ENCODE peak calls at places on chromosomes 6 and 20, in nine cellular contexts. I is breast epithelium, N is body of pancreas, P is ovary, E is IMR-90, J is H1, L is stomach, O is prostate gland, Y is spleen. T is an unnamed sample. For H3K9me3, the result is how much of the 10 kb centered on the place peaks cover.

GRCh38 chr6:32967151-32968091 is 973 bp upstream of the BRD2 start:
- DNase-seq in I (no peak), N (peak), P (peak), E (peak), J (peak), L (no peak), O (no peak), Y (no peak), T (no peak)

GRCh38 chr6:2523061-2523460 is 227.7 kb downstream of the MYLK4 start:
- DNase-seq in I (no peak), N (no peak), P (no peak), E (no peak), J (no peak), L (no peak), O (no peak), Y (no peak), T (no peak)

GRCh38 chr6:122869437-122870024 is 80.5 kb downstream of the SMPDL3A start:
- DNase-seq in I (no peak), N (peak), P (no peak), E (peak), J (no peak), L (peak), O (peak), Y (no peak), T (peak)

GRCh38 chr20:5080384-5080877 is 39.3 kb downstream of the PCNA start:
- DNase-seq in I (no peak), N (peak), P (peak), E (peak), J (no peak), L (peak), O (no peak), Y (peak), T (peak)

GRCh38 chr20:16710781-16711180 is 19.0 kb upstream of the SNRPB2 start:
- DNase-seq in I (no peak), N (no peak), P (no peak), E (no peak), J (no peak), L (no peak), O (no peak), Y (no peak), T (no peak)

GRCh38 chr20:63980317-63980805 is 571 bp upstream of the PRPF6 start:
- DNase-seq in I (no peak), N (no peak), P (no peak), E (no peak), J (no peak), L (no peak), O (no peak), Y (no peak), T (no peak)

GRCh38 chr20:2093200-2093781 is 8.3 kb upstream of the STK35 start:
- DNase-seq in I (no peak), N (peak), P (no peak), E (no peak), J (peak), L (peak), O (no peak), Y (no peak), T (no peak)

GRCh38 chr6:94478178-94479140 is 1059.1 kb upstream of the EPHA7 start:
- DNase-seq in I (no peak), N (no peak), P (no peak), E (no peak), J (no peak), L (no peak), O (no peak), Y (no peak), T (no peak)

GRCh38 chr6:112983741-112984221 is 636.7 kb downstream of the RFPL4B start:
- DNase-seq in I (no peak), N (no peak), P (no peak), E (peak), J (no peak), L (no peak), O (no peak), Y (no peak), T (no peak)

GRCh38 chr20:45489083-45489531 is 19.6 kb downstream of the WFDC2 start:
- DNase-seq in I (no peak), N (no peak), P (no peak), E (no peak), J (no peak), L (no peak), O (no peak), Y (no peak), T (peak)

GRCh38 chr6:30129270-30129669 is 6.7 kb upstream of the TRIM40 start:
- DNase-seq in I (no peak), N (no peak), P (no peak), E (no peak), J (no peak), L (no peak), O (no peak), Y (no peak), T (no peak)

GRCh38 chr20:36773123-36773547 is 428 bp downstream of the DSN1 start:
- DNase-seq in I (no peak), N (no peak), P (no peak), E (no peak), J (no peak), L (no peak), O (no peak), Y (no peak), T (no peak)

GRCh38 chr6:53048431-53049195 is 16.6 kb upstream of the FBXO9 start:
- DNase-seq in I (no peak), N (no peak), P (no peak), E (peak), J (no peak), L (no peak), O (no peak), Y (no peak), T (no peak)

GRCh38 chr6:86936834-86937218 is 502 bp upstream of the HTR1E start:
- DNase-seq in I (no peak), N (no peak), P (no peak), E (no peak), J (no peak), L (no peak), O (no peak), Y (no peak), T (no peak)

GRCh38 chr6:147106759-147107401 is 97.3 kb upstream of the STXBP5 start:
- DNase-seq in I (no peak), N (no peak), P (no peak), E (peak), J (no peak), L (no peak), O (no peak), Y (no peak), T (peak)

GRCh38 chr6:18600236-18600635 is 213.1 kb downstream of the RNF144B start:
- DNase-seq in I (no peak), N (no peak), P (no peak), E (no peak), J (no peak), L (no peak), O (no peak), Y (no peak), T (no peak)

GRCh38 chr20:62352402-62353288 is 14.5 kb downstream of the LAMA5 start:
- DNase-seq in I (peak), N (peak), P (no peak), E (no peak), J (no peak), L (peak), O (peak), Y (no peak), T (peak)

GRCh38 chr6:5208491-5208890 is 52.3 kb downstream of the LYRM4 start:
- DNase-seq in I (no peak), N (no peak), P (no peak), E (peak), J (no peak), L (no peak), O (no peak), Y (no peak), T (no peak)

GRCh38 chr20:56003111-56003800 is 2.1 kb downstream of the CBLN4 start:
- DNase-seq in I (no peak), N (no peak), P (peak), E (no peak), J (peak), L (no peak), O (no peak), Y (no peak), T (no peak)

GRCh38 chr20:56001890-56002289 is 3.4 kb downstream of the CBLN4 start:
- DNase-seq in I (no peak), N (no peak), P (no peak), E (no peak), J (no peak), L (no peak), O (no peak), Y (no peak), T (no peak)

GRCh38 chr20:56005389-56005715 is at the start of gene CBLN4:
- DNase-seq in I (no peak), N (no peak), P (no peak), E (no peak), J (peak), L (no peak), O (no peak), Y (no peak), T (no peak)

GRCh38 chr20:56003966-56004365 is 1.4 kb downstream of the CBLN4 start:
- DNase-seq in I (no peak), N (peak), P (peak), E (no peak), J (no peak), L (no peak), O (no peak), Y (no peak), T (no peak)

DNA sequence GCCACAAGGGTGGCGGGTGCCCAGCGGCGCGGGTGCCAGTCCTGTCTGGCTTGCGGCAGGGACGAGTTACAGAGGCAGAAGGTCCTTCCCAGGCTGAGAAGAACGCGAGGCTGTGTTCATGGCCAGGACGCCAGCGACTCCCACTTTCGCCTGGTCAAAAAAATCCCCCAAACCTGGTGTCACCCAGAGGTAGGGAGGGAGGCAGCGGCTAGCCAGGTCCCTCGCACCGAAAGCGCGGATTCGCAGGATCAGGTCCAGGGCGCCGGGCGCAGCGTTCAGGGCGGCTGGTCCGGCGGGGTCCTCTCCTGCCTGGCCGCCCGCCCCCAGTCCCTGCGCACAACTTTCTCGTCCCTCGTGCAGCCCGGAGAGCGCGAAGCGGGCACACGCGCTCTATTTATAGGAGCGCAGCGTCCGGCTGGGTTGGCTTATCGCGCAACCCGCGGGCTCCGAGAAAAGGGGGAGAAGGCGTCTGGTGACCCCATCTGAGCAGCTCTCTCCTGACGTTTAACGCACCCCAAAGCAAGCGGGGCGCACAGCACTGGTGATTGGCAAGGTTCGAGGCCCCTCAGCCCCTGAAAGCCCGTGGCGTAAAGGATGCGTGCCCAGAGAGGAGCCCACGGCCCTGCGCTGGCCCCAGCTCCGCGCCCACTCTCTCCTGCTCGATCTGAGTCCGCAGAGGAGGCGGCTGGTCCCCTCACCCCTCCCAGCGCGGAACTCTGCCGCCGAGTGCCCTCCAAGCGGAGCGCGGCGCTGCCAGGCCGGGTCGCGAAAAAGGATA is 519 bp downstream of the CBLN4 start:
- DNase-seq in I (no peak), N (no peak), P (no peak), E (no peak), J (peak), L (no peak), O (no peak), Y (no peak), T (no peak)
- H3K9me3 ChIP-seq in I (under half), N (under half), P (under half), E (under half), J (under half), L (under half), O (under half), Y (under half), T (under half)

DNA sequence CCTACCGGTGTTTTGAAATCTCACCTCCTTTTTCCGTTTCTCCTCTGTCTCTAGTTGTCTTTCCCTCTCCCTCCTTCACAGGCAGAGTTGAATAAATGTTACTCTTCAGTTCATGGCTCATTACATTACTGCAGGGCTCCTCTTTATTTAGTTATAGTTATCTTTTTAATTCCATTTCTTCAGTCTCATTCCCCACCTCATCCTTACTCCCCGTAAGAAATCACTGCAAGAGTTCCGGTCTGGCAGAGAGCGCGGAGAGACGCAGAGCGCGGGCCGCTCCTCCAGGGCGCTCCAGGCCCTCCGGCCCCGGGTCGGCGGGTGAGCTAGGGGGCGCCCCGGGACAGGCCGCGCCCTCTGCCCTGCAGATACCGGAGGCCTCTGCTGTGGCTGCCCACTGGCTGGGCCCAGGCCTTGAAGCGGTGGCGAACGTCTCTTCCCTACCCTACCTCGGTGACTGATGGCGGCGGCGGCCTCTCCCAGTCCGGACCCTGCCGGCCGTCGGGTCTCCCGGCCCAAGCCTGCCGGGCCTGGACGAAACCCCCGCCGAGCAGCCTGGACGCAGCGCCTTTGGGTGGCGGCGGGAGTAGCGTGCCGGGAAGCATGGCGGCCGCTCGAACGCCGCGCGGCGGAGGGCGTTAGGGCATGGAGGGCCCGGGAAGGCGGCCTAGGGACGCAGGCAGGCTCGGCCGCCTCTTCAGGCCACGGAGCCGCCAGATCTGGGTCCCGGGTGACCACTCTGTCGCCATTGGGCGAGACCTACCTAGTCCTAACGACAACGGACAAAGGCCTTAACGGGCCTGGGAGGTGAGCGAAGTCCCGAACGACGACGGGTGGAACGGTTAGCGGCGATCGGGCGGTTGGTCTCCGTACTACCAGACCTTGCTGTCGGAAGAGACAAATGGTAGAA is 16.4 kb upstream of the HMGN4 start:
- DNase-seq in I (peak), N (peak), P (peak), E (peak), J (peak), L (peak), O (peak), Y (peak), T (peak)
- TF ChIP-seq POLR2A in I (peak), N (no peak), P (peak), E (peak), J (peak), L (no peak), O (peak), Y (no peak), T (peak)

DNA sequence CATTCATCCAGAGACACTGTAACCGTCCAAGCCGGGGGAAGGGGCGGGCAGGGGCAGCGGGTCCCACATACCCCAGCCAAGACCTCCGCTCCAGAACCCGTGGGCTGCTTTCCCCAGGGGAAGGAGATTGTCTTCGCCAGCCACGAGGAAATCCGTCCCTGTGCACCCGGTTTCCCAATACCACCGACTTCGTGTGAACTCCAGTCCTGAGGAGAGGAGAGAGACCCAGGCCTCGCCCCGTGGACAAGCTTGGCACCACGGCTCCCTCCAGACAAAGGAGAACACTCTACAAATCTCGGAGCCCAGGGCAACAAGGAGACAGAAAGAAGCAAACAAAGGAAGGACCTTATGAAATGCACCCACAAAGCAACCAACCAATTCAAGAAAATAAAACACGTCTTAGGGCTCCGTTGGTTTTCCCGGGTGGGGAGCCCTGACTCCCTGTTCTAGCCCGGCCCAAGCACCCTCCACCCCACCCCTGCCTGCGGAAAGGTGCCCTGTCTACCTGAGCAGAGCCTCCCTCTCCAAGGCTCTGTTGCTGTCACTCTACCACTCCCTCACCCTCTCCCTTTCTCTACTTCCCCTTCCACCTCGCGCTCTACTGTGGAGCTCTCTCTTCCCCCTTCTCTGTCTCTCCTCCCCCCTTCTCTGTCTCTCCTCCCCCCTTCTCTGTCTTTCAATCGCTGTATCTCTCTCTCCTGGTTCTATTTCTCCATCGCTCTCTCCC is 1382.8 kb upstream of the DEFB115 start:
- DNase-seq in I (peak), N (no peak), P (no peak), E (no peak), J (no peak), L (no peak), O (no peak), Y (no peak), T (no peak)
- H3K9me3 ChIP-seq in I (half or more), N (under half), P (under half), E (under half), J (under half), L (half or more), O (under half), Y (half or more), T (under half)

GRCh38 chr6:43639984-43640800 is 4.6 kb downstream of the MAD2L1BP start:
- DNase-seq in I (no peak), N (no peak), P (no peak), E (no peak), J (no peak), L (no peak), O (no peak), Y (no peak), T (no peak)

GRCh38 chr6:43630980-43631619 is 2.0 kb upstream of the GTPBP2 start:
- DNase-seq in I (no peak), N (no peak), P (no peak), E (no peak), J (no peak), L (no peak), O (no peak), Y (no peak), T (no peak)

GRCh38 chr6:43634702-43635303 is 837 bp upstream of the MAD2L1BP start:
- DNase-seq in I (no peak), N (no peak), P (no peak), E (no peak), J (no peak), L (no peak), O (no peak), Y (no peak), T (no peak)

GRCh38 chr6:43636312-43636667 is 650 bp downstream of the MAD2L1BP start:
- DNase-seq in I (no peak), N (no peak), P (no peak), E (peak), J (no peak), L (no peak), O (no peak), Y (no peak), T (no peak)

DNA sequence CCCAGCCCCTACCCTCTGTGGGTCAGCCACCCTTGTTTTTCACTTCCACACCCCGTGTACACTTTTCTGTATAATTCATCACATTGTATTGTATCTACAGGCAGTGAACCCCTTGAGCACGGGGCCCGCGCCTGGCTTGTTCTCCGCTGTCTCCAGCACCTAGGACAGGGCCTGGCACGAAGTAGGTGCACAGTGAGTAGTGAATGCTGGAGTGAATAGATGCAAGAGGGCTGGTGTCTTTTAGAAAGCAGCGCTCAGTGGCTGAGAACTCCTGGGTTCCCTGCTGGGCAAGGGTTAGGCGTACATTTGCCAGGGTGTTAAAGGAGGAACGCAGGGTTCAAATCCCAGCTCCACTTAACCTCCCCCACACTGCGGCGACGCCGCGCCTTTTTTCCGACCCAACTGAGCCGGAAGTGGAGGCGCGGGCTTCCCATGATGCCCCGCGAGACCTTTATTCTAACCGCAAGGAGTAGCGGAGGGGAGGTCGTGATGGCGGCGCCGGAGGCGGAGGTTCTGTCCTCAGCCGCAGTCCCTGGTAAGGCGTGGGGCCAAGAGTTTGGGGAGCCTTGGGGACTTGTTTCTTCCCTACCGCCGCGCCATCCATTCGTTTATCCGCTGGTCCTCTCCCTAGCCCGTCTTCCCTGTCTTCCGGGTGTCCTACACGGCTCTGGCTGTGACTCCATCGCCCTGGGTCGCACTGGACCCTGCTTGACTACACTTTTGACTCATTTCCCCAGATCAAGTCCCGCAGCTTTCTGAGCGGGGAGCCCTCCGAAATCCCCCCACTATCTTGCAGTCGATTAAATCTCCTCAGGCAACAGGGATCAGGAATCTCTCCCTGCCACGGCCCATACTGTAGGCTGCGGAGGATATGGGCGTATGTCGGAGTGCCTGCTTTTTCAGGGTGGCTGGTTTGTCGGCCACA is at the start of gene MAD2L1BP:
- DNase-seq in I (peak), N (peak), P (peak), E (peak), J (peak), L (peak), O (peak), Y (peak), T (peak)
- TF ChIP-seq POLR2A in I (peak), N (peak), P (peak), E (peak), J (peak), L (no peak), O (peak), Y (no peak), T (peak)

T was measured in adrenal gland.